ENCODE peak calls at places on chromosomes 7 and 10, in seven cellular contexts. One of them, this sample, is unnamed. For H3K4me1, the result is how much of the 10 kb centered on the place peaks cover.

GRCh38 chr10:113362645-113363091 is 190.2 kb upstream of the HABP2 start:
- DNase-seq in HCT116: no peak
- DNase-seq in H1: no peak
- DNase-seq in stomach: no peak
- DNase-seq in prostate gland: no peak
- DNase-seq in suprapubic skin: no peak
- DNase-seq in sigmoid colon: no peak
- DNase-seq in this sample: no peak

GRCh38 chr7:128453836-128454804 is 1.6 kb upstream of the HILPDA start:
- DNase-seq in HCT116: no peak
- DNase-seq in H1: peak
- DNase-seq in stomach: peak
- DNase-seq in prostate gland: no peak
- DNase-seq in suprapubic skin: peak
- DNase-seq in sigmoid colon: peak
- DNase-seq in this sample: peak

GRCh38 chr10:43203491-43204393 is 63.1 kb downstream of the RASGEF1A start:
- DNase-seq in HCT116: peak
- DNase-seq in H1: peak
- DNase-seq in stomach: peak
- DNase-seq in prostate gland: no peak
- DNase-seq in suprapubic skin: peak
- DNase-seq in sigmoid colon: peak
- DNase-seq in this sample: peak

GRCh38 chr10:71268751-71269150 is 50.3 kb upstream of the SLC29A3 start:
- DNase-seq in HCT116: no peak
- DNase-seq in H1: no peak
- DNase-seq in stomach: no peak
- DNase-seq in prostate gland: no peak
- DNase-seq in suprapubic skin: no peak
- DNase-seq in sigmoid colon: no peak
- DNase-seq in this sample: no peak

GRCh38 chr10:60735244-60735643 is 43.0 kb upstream of the CDK1 start:
- DNase-seq in HCT116: no peak
- DNase-seq in H1: no peak
- DNase-seq in stomach: no peak
- DNase-seq in prostate gland: peak
- DNase-seq in suprapubic skin: no peak
- DNase-seq in sigmoid colon: no peak
- DNase-seq in this sample: no peak

GRCh38 chr10:114771749-114772148 is 49.8 kb upstream of the FHIP2A start:
- DNase-seq in HCT116: no peak
- DNase-seq in H1: no peak
- DNase-seq in stomach: no peak
- DNase-seq in prostate gland: no peak
- DNase-seq in suprapubic skin: no peak
- DNase-seq in sigmoid colon: no peak
- DNase-seq in this sample: no peak

GRCh38 chr10:109893371-109893770 is 29.9 kb downstream of the XPNPEP1 start:
- DNase-seq in HCT116: no peak
- DNase-seq in H1: no peak
- DNase-seq in stomach: no peak
- DNase-seq in prostate gland: no peak
- DNase-seq in suprapubic skin: no peak
- DNase-seq in sigmoid colon: no peak
- DNase-seq in this sample: no peak

GRCh38 chr7:24831240-24831639 is 74.0 kb upstream of the GSDME start:
- DNase-seq in HCT116: no peak
- DNase-seq in H1: no peak
- DNase-seq in stomach: no peak
- DNase-seq in prostate gland: no peak
- DNase-seq in suprapubic skin: no peak
- DNase-seq in sigmoid colon: no peak
- DNase-seq in this sample: no peak

GRCh38 chr7:3087243-3087642 is 43.6 kb upstream of the CARD11 start:
- DNase-seq in HCT116: no peak
- DNase-seq in H1: no peak
- DNase-seq in stomach: no peak
- DNase-seq in prostate gland: no peak
- DNase-seq in suprapubic skin: no peak
- DNase-seq in sigmoid colon: no peak
- DNase-seq in this sample: no peak

GRCh38 chr10:91582063-91582673 is 50.7 kb downstream of the PPP1R3C start:
- DNase-seq in HCT116: no peak
- DNase-seq in H1: no peak
- DNase-seq in stomach: no peak
- DNase-seq in prostate gland: no peak
- DNase-seq in suprapubic skin: no peak
- DNase-seq in sigmoid colon: peak
- DNase-seq in this sample: no peak

GRCh38 chr10:88241501-88241900 is 341.6 kb downstream of the RNLS start:
- DNase-seq in HCT116: no peak
- DNase-seq in H1: no peak
- DNase-seq in stomach: no peak
- DNase-seq in prostate gland: no peak
- DNase-seq in suprapubic skin: no peak
- DNase-seq in sigmoid colon: no peak
- DNase-seq in this sample: no peak

GRCh38 chr10:72477463-72477862 is 122.7 kb upstream of the DNAJB12 start:
- DNase-seq in HCT116: no peak
- DNase-seq in H1: no peak
- DNase-seq in stomach: no peak
- DNase-seq in prostate gland: no peak
- DNase-seq in suprapubic skin: no peak
- DNase-seq in sigmoid colon: no peak
- DNase-seq in this sample: no peak

GRCh38 chr10:17123062-17123661 is 6.4 kb downstream of the CUBN start:
- DNase-seq in HCT116: no peak
- DNase-seq in H1: no peak
- DNase-seq in stomach: no peak
- DNase-seq in prostate gland: no peak
- DNase-seq in suprapubic skin: no peak
- DNase-seq in sigmoid colon: no peak
- DNase-seq in this sample: no peak

GRCh38 chr7:3151784-3152183 is 108.1 kb upstream of the CARD11 start:
- DNase-seq in HCT116: no peak
- DNase-seq in H1: no peak
- DNase-seq in stomach: no peak
- DNase-seq in prostate gland: no peak
- DNase-seq in suprapubic skin: no peak
- DNase-seq in sigmoid colon: peak
- DNase-seq in this sample: no peak

GRCh38 chr7:98656899-98657298 is 39.8 kb downstream of the NPTX2 start:
- DNase-seq in HCT116: no peak
- DNase-seq in H1: no peak
- DNase-seq in stomach: no peak
- DNase-seq in prostate gland: no peak
- DNase-seq in suprapubic skin: no peak
- DNase-seq in sigmoid colon: no peak
- DNase-seq in this sample: no peak

GRCh38 chr10:92291921-92292860 is 1.2 kb downstream of the MARCHF5 start:
- DNase-seq in HCT116: peak
- DNase-seq in H1: no peak
- DNase-seq in stomach: peak
- DNase-seq in prostate gland: peak
- DNase-seq in suprapubic skin: peak
- DNase-seq in sigmoid colon: peak
- DNase-seq in this sample: peak

GRCh38 chr10:33035411-33035810 is 77.4 kb upstream of the ITGB1 start:
- DNase-seq in HCT116: no peak
- DNase-seq in H1: no peak
- DNase-seq in stomach: no peak
- DNase-seq in prostate gland: no peak
- DNase-seq in suprapubic skin: no peak
- DNase-seq in sigmoid colon: no peak
- DNase-seq in this sample: no peak

GRCh38 chr7:30721211-30721610 is 30.7 kb upstream of the INMT start:
- DNase-seq in HCT116: no peak
- DNase-seq in H1: no peak
- DNase-seq in stomach: no peak
- DNase-seq in prostate gland: no peak
- DNase-seq in suprapubic skin: no peak
- DNase-seq in sigmoid colon: no peak
- DNase-seq in this sample: peak
- H3K4me3 ChIP-seq in HCT116: no peak
- H3K4me3 ChIP-seq in H1: no peak
- H3K4me3 ChIP-seq in stomach: no peak
- H3K4me3 ChIP-seq in prostate gland: no peak
- H3K4me3 ChIP-seq in suprapubic skin: no peak
- H3K4me3 ChIP-seq in sigmoid colon: no peak
- H3K4me3 ChIP-seq in this sample: no peak

GRCh38 chr7:150381096-150381495 is 2.0 kb downstream of the ZNF775 start:
- DNase-seq in HCT116: no peak
- DNase-seq in H1: no peak
- DNase-seq in stomach: no peak
- DNase-seq in prostate gland: peak
- DNase-seq in suprapubic skin: no peak
- DNase-seq in sigmoid colon: peak
- DNase-seq in this sample: no peak

GRCh38 chr7:150378853-150379589 is at the start of gene ZNF775:
- DNase-seq in HCT116: peak
- DNase-seq in H1: peak
- DNase-seq in stomach: peak
- DNase-seq in prostate gland: peak
- DNase-seq in suprapubic skin: peak
- DNase-seq in sigmoid colon: peak
- DNase-seq in this sample: peak

GRCh38 chr7:150379590-150380379 is 655 bp downstream of the ZNF775 start:
- DNase-seq in HCT116: no peak
- DNase-seq in H1: no peak
- DNase-seq in stomach: no peak
- DNase-seq in prostate gland: no peak
- DNase-seq in suprapubic skin: no peak
- DNase-seq in sigmoid colon: peak
- DNase-seq in this sample: no peak

GRCh38 chr7:150381785-150382122 is 2.6 kb downstream of the ZNF775 start:
- DNase-seq in HCT116: no peak
- DNase-seq in H1: no peak
- DNase-seq in stomach: no peak
- DNase-seq in prostate gland: no peak
- DNase-seq in suprapubic skin: no peak
- DNase-seq in sigmoid colon: peak
- DNase-seq in this sample: no peak

DNA sequence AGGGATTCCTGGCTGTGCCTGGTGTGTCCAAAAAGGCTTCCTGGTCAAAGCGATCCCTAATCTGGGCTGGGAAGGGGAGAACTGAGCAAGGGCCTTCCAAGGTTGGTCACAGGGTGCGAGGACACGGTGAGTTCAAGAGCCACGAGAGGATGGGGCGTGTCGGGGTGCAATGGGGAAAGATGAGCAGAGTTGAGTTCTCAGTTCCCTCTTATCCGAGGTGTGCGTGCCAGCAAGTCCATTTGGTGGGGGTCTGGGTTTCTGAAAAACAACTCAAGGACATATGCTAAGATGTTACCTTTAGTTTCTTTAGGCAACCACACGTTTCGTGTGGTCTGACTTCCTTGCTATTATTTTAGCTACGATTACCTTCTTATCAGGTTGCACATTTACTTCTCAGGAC is 1.3 kb downstream of the ZNF775 start:
- DNase-seq in HCT116: no peak
- DNase-seq in H1: no peak
- DNase-seq in stomach: no peak
- DNase-seq in prostate gland: no peak
- DNase-seq in suprapubic skin: no peak
- DNase-seq in sigmoid colon: peak
- DNase-seq in this sample: no peak
- H3K4me1 ChIP-seq in HCT116: under half
- H3K4me1 ChIP-seq in H1: under half
- H3K4me1 ChIP-seq in stomach: under half
- H3K4me1 ChIP-seq in prostate gland: under half
- H3K4me1 ChIP-seq in suprapubic skin: half or more
- H3K4me1 ChIP-seq in sigmoid colon: under half
- H3K4me1 ChIP-seq in this sample: under half

DNA sequence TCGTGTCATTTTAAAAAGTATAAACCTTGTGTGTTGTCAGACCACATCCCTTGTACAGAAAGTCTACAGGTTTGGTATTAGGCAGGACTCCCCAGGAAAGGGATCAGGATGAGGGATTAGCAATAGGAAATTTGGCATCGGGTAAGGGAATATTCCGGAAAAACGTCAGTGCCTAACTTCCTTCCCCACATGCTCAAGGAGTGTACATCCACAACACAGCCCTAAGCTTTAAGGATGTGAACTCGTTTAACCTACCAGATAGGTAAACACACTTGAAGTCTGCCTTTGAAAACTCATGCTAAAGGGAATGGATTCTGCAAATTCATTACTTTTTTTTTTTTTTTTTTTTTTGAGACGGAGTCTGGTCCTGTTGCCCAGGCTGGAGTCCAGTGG is 194.9 kb downstream of the SKIDA1 start:
- DNase-seq in HCT116: no peak
- DNase-seq in H1: no peak
- DNase-seq in stomach: no peak
- DNase-seq in prostate gland: no peak
- DNase-seq in suprapubic skin: no peak
- DNase-seq in sigmoid colon: no peak
- DNase-seq in this sample: no peak
- TF ChIP-seq POLR2AphosphoS5 in HCT116: no peak
- TF ChIP-seq POLR2AphosphoS5 in H1: no peak
- TF ChIP-seq POLR2AphosphoS5 in stomach: peak
- TF ChIP-seq POLR2AphosphoS5 in prostate gland: no peak
- TF ChIP-seq POLR2AphosphoS5 in suprapubic skin: no peak
- TF ChIP-seq POLR2AphosphoS5 in sigmoid colon: peak
- TF ChIP-seq POLR2AphosphoS5 in this sample: no peak

GRCh38 chr7:1555046-1555812 is 776 bp downstream of the TMEM184A start:
- DNase-seq in HCT116: no peak
- DNase-seq in H1: peak
- DNase-seq in stomach: peak
- DNase-seq in prostate gland: peak
- DNase-seq in suprapubic skin: no peak
- DNase-seq in sigmoid colon: no peak
- DNase-seq in this sample: no peak
- H3K4me3 ChIP-seq in HCT116: peak
- H3K4me3 ChIP-seq in H1: no peak
- H3K4me3 ChIP-seq in stomach: peak
- H3K4me3 ChIP-seq in prostate gland: peak
- H3K4me3 ChIP-seq in suprapubic skin: no peak
- H3K4me3 ChIP-seq in sigmoid colon: no peak
- H3K4me3 ChIP-seq in this sample: no peak

GRCh38 chr7:1386623-1387220 is 72.5 kb downstream of the MICALL2 start:
- DNase-seq in HCT116: no peak
- DNase-seq in H1: no peak
- DNase-seq in stomach: no peak
- DNase-seq in prostate gland: no peak
- DNase-seq in suprapubic skin: no peak
- DNase-seq in sigmoid colon: no peak
- DNase-seq in this sample: no peak
- H3K4me1 ChIP-seq in HCT116: under half
- H3K4me1 ChIP-seq in H1: under half
- H3K4me1 ChIP-seq in stomach: under half
- H3K4me1 ChIP-seq in prostate gland: under half
- H3K4me1 ChIP-seq in suprapubic skin: under half
- H3K4me1 ChIP-seq in sigmoid colon: under half
- H3K4me1 ChIP-seq in this sample: under half

GRCh38 chr7:151814400-151814914 is 62.5 kb downstream of the PRKAG2 start:
- DNase-seq in HCT116: no peak
- DNase-seq in H1: peak
- DNase-seq in stomach: no peak
- DNase-seq in prostate gland: no peak
- DNase-seq in suprapubic skin: no peak
- DNase-seq in sigmoid colon: no peak
- DNase-seq in this sample: no peak
- TF ChIP-seq POLR2AphosphoS5 in HCT116: no peak
- TF ChIP-seq POLR2AphosphoS5 in H1: no peak
- TF ChIP-seq POLR2AphosphoS5 in stomach: no peak
- TF ChIP-seq POLR2AphosphoS5 in prostate gland: no peak
- TF ChIP-seq POLR2AphosphoS5 in suprapubic skin: no peak
- TF ChIP-seq POLR2AphosphoS5 in sigmoid colon: no peak
- TF ChIP-seq POLR2AphosphoS5 in this sample: no peak

This sample was measured in spleen.